ENCODE peak calls at places on chromosomes 3 and 15, in seven cellular contexts. U is lower leg skin, F is anterior cingulate cortex, I is GM23338, L is posterior cingulate gyrus, Z is OCI-M1, Q is hypothalamus. X is an unnamed sample.

GRCh38 chr3:168517514-168518071 is 421.9 kb upstream of the GOLIM4 start:
- DNase-seq in U (no peak), F (no peak), I (no peak), L (no peak), Z (no peak), Q (no peak), X (peak)

GRCh38 chr3:20040476-20041196 is 390 bp downstream of the KAT2B start:
- DNase-seq in U (peak), F (peak), I (peak), L (peak), Z (peak), Q (peak), X (peak)

GRCh38 chr15:70494861-70495571 is 268.3 kb downstream of the UACA start:
- DNase-seq in U (no peak), F (no peak), I (no peak), L (no peak), Z (peak), Q (no peak), X (peak)

GRCh38 chr15:31360843-31361763 is 34.5 kb downstream of the KLF13 start:
- DNase-seq in U (peak), F (no peak), I (peak), L (no peak), Z (peak), Q (no peak), X (peak)

GRCh38 chr15:29668120-29668602 is 154.1 kb downstream of the TJP1 start:
- DNase-seq in U (no peak), F (peak), I (peak), L (peak), Z (peak), Q (peak), X (peak)

GRCh38 chr3:8355346-8355745 is 146.3 kb upstream of the LMCD1 start:
- DNase-seq in U (no peak), F (no peak), I (no peak), L (no peak), Z (peak), Q (no peak), X (no peak)

GRCh38 chr3:134267996-134268395 is 17.3 kb upstream of the RYK start:
- DNase-seq in U (no peak), F (no peak), I (no peak), L (no peak), Z (no peak), Q (no peak), X (no peak)

GRCh38 chr3:45387636-45388348 is 584 bp upstream of the LARS2 start:
- DNase-seq in U (no peak), F (no peak), I (peak), L (no peak), Z (no peak), Q (no peak), X (no peak)

GRCh38 chr3:72938471-72939265 is 50.8 kb downstream of the GXYLT2 start:
- DNase-seq in U (peak), F (no peak), I (peak), L (no peak), Z (peak), Q (no peak), X (peak)

GRCh38 chr15:86961669-86962068 is 882.0 kb downstream of the AGBL1 start:
- DNase-seq in U (no peak), F (no peak), I (peak), L (no peak), Z (no peak), Q (no peak), X (no peak)

GRCh38 chr3:27971600-27971999 is 249.5 kb upstream of the EOMES start:
- DNase-seq in U (no peak), F (no peak), I (peak), L (no peak), Z (no peak), Q (no peak), X (no peak)

GRCh38 chr3:147392083-147392916 is 14.0 kb downstream of the ZIC4 start:
- DNase-seq in U (peak), F (peak), I (peak), L (peak), Z (no peak), Q (peak), X (peak)

GRCh38 chr15:32844118-32844711 is 126.4 kb downstream of the GREM1 start:
- DNase-seq in U (no peak), F (no peak), I (peak), L (no peak), Z (peak), Q (no peak), X (peak)

GRCh38 chr3:33482126-33482525 is 41.9 kb upstream of the UBP1 start:
- DNase-seq in U (no peak), F (no peak), I (no peak), L (no peak), Z (no peak), Q (no peak), X (no peak)

GRCh38 chr15:63389902-63390301 is 8.3 kb upstream of the CA12 start:
- DNase-seq in U (no peak), F (no peak), I (no peak), L (no peak), Z (no peak), Q (no peak), X (peak)

GRCh38 chr3:107361633-107362032 is 15.6 kb upstream of the CCDC54 start:
- DNase-seq in U (no peak), F (no peak), I (no peak), L (no peak), Z (no peak), Q (no peak), X (no peak)

GRCh38 chr3:167406876-167407492 is 26.9 kb upstream of the ZBBX start:
- DNase-seq in U (no peak), F (peak), I (peak), L (peak), Z (peak), Q (peak), X (peak)

GRCh38 chr15:51861557-51862350 is 32.3 kb downstream of the TMOD3 start:
- DNase-seq in U (no peak), F (no peak), I (no peak), L (no peak), Z (no peak), Q (no peak), X (no peak)

GRCh38 chr3:78814893-78815562 is 952.8 kb downstream of the ROBO1 start:
- DNase-seq in U (no peak), F (no peak), I (no peak), L (no peak), Z (no peak), Q (no peak), X (no peak)

GRCh38 chr15:64274541-64274940 is 81.4 kb downstream of the CSNK1G1 start:
- DNase-seq in U (no peak), F (no peak), I (no peak), L (no peak), Z (peak), Q (no peak), X (no peak)

GRCh38 chr3:78887029-78887428 is 880.8 kb downstream of the ROBO1 start:
- DNase-seq in U (no peak), F (no peak), I (no peak), L (no peak), Z (peak), Q (no peak), X (no peak)

GRCh38 chr15:77817434-77817833 is 184.7 kb upstream of the LINGO1 start:
- DNase-seq in U (no peak), F (no peak), I (no peak), L (no peak), Z (no peak), Q (no peak), X (no peak)